ENCODE peak calls at places on chromosome 1, in four cellular contexts. E is HTR-8/SVneo, X is dermis blood vessel endothelial cell, C is germinal center. A is an unnamed sample.

GRCh38 chr1:61976566-61976965 is 218.1 kb upstream of the L1TD1 start:
- DNase-seq in E (no peak), X (no peak), C (no peak), A (no peak)

GRCh38 chr1:211967704-211968103 is 67.7 kb downstream of the INTS7 start:
- DNase-seq in E (no peak), X (no peak), C (no peak), A (no peak)

GRCh38 chr1:112995890-112996289 is 39.9 kb upstream of the SLC16A1 start:
- DNase-seq in E (no peak), X (peak), C (no peak), A (no peak)

GRCh38 chr1:8847990-8848389 is 30.5 kb downstream of the ENO1 start:
- DNase-seq in E (no peak), X (peak), C (no peak), A (no peak)

GRCh38 chr1:184039126-184039525 is 1.6 kb upstream of the COLGALT2 start:
- DNase-seq in E (no peak), X (no peak), C (no peak), A (no peak)

GRCh38 chr1:70899735-70900134 is 147.9 kb downstream of the PTGER3 start:
- DNase-seq in E (no peak), X (no peak), C (no peak), A (no peak)

GRCh38 chr1:200535605-200536004 is 84.9 kb downstream of the KIF14 start:
- DNase-seq in E (peak), X (peak), C (peak), A (no peak)

GRCh38 chr1:5744911-5745431 is 247.3 kb downstream of the NPHP4 start:
- DNase-seq in E (no peak), X (no peak), C (no peak), A (no peak)

GRCh38 chr1:36306210-36306901 is at the start of gene SH3D21:
- DNase-seq in E (no peak), X (peak), C (peak), A (no peak)

GRCh38 chr1:224098007-224098406 is 15.9 kb upstream of the FBXO28 start:
- DNase-seq in E (no peak), X (no peak), C (no peak), A (no peak)

A was measured in AG09309.